ENCODE peak calls at places on chromosome 5, in six cellular contexts. S is GM13977; L is lung microvascular endothelial cell; H is amniotic stem cell; A is substantia nigra; M is activated naive CD4-positive, alpha-beta T cell. R is an unnamed sample.

GRCh38 chr5:134086943-134087305 is 27.6 kb upstream of the TCF7 start:
- DNase-seq in S (no peak), L (no peak), H (no peak), A (no peak), M (peak; percentile 51), R (no peak)

GRCh38 chr5:34409376-34409775 is 246.8 kb upstream of the RAI14 start:
- DNase-seq in S (no peak), L (no peak), H (no peak), A (no peak), M (no peak), R (no peak)

GRCh38 chr5:37888476-37888875 is 48.6 kb upstream of the GDNF start:
- DNase-seq in S (no peak), L (peak; percentile 3), H (no peak), A (no peak), M (no peak), R (no peak)

GRCh38 chr5:52177193-52177592 is 610.5 kb upstream of the ITGA1 start:
- DNase-seq in S (no peak), L (no peak), H (no peak), A (no peak), M (no peak), R (no peak)

GRCh38 chr5:151520294-151520693 is 70.8 kb downstream of the FAT2 start:
- DNase-seq in S (no peak), L (no peak), H (no peak), A (no peak), M (no peak), R (peak; percentile 45)

GRCh38 chr5:138725885-138726457 is 27.3 kb upstream of the CTNNA1 start:
- DNase-seq in S (no peak), L (no peak), H (no peak), A (no peak), M (no peak), R (no peak)

GRCh38 chr5:131270809-131271208 is 7.0 kb downstream of the CDC42SE2 start:
- DNase-seq in S (no peak), L (peak; percentile 39), H (no peak), A (no peak), M (no peak), R (no peak)

GRCh38 chr5:78747703-78748359 is 99.3 kb upstream of the LHFPL2 start:
- DNase-seq in S (no peak), L (no peak), H (peak; percentile 63), A (no peak), M (no peak), R (peak; percentile 76)

GRCh38 chr5:173618927-173619519 is 2.6 kb upstream of the BOD1 start:
- DNase-seq in S (peak; percentile 77), L (peak; percentile 62), H (peak; percentile 44), A (peak; percentile 8), M (no peak), R (peak; percentile 47)

GRCh38 chr5:123099514-123100151 is 10.6 kb downstream of the PRDM6 start:
- DNase-seq in S (peak; percentile 27), L (no peak), H (no peak), A (no peak), M (no peak), R (no peak)

GRCh38 chr5:142356318-142356715 is 31.5 kb upstream of the SPRY4 start:
- DNase-seq in S (no peak), L (no peak), H (peak; percentile 33), A (no peak), M (no peak), R (no peak)

GRCh38 chr5:458547-459353 is 15.8 kb downstream of the EXOC3 start:
- DNase-seq in S (peak; percentile 75), L (peak; percentile 72), H (no peak), A (no peak), M (no peak), R (no peak)

GRCh38 chr5:425714-426113 is 17.3 kb upstream of the EXOC3 start:
- DNase-seq in S (no peak), L (peak; percentile 60), H (no peak), A (no peak), M (no peak), R (no peak)

GRCh38 chr5:6592611-6593010 is 40.2 kb downstream of the NSUN2 start:
- DNase-seq in S (no peak), L (no peak), H (no peak), A (no peak), M (no peak), R (no peak)